ENCODE peak calls at places on chromosomes 13 and 19, in ten cellular contexts. One of them, this sample, is unnamed.

GRCh38 chr19:15432629-15433518 is 14.1 kb upstream of the AKAP8L start:
- DNase-seq in activated T-cell treated with anti-CD3 and anti-CD28 coated beads for 1 hour: peak
- DNase-seq in T-helper 1 cell: peak
- DNase-seq in RKO: peak
- DNase-seq in NCI-H1436: peak
- DNase-seq in Calu3: peak
- DNase-seq in fibroblast of the conjunctiva: peak
- DNase-seq in amniotic stem cell: peak
- DNase-seq in kidney glomerular epithelial cell: peak
- DNase-seq in stimulated activated CD8-positive, alpha-beta memory T cell treated with anti-CD3 and anti-CD28 coated beads, Interleukin-15, amount 100 ng/mL, for 1 hour: peak
- DNase-seq in this sample: peak

GRCh38 chr19:37537391-37537947 is 30.7 kb downstream of the ZNF793 start:
- DNase-seq in fibroblast of the conjunctiva: no peak
- DNase-seq in Calu3: no peak
- DNase-seq in activated T-cell treated with anti-CD3 and anti-CD28 coated beads for 1 hour: no peak
- DNase-seq in T-helper 1 cell: no peak
- DNase-seq in stimulated activated CD8-positive, alpha-beta memory T cell treated with anti-CD3 and anti-CD28 coated beads, Interleukin-15, amount 100 ng/mL, for 1 hour: no peak
- DNase-seq in NCI-H1436: no peak
- DNase-seq in RKO: no peak
- DNase-seq in kidney glomerular epithelial cell: no peak
- DNase-seq in amniotic stem cell: no peak
- DNase-seq in this sample: no peak

GRCh38 chr19:1929051-1929742 is 11.8 kb upstream of the CSNK1G2 start:
- DNase-seq in RKO: peak
- DNase-seq in amniotic stem cell: peak
- DNase-seq in kidney glomerular epithelial cell: peak
- DNase-seq in NCI-H1436: peak
- DNase-seq in stimulated activated CD8-positive, alpha-beta memory T cell treated with anti-CD3 and anti-CD28 coated beads, Interleukin-15, amount 100 ng/mL, for 1 hour: peak
- DNase-seq in T-helper 1 cell: peak
- DNase-seq in fibroblast of the conjunctiva: peak
- DNase-seq in activated T-cell treated with anti-CD3 and anti-CD28 coated beads for 1 hour: peak
- DNase-seq in Calu3: peak
- DNase-seq in this sample: peak

GRCh38 chr19:18735324-18735723 is 51.8 kb downstream of the CRTC1 start:
- DNase-seq in stimulated activated CD8-positive, alpha-beta memory T cell treated with anti-CD3 and anti-CD28 coated beads, Interleukin-15, amount 100 ng/mL, for 1 hour: no peak
- DNase-seq in activated T-cell treated with anti-CD3 and anti-CD28 coated beads for 1 hour: no peak
- DNase-seq in T-helper 1 cell: no peak
- DNase-seq in RKO: no peak
- DNase-seq in NCI-H1436: no peak
- DNase-seq in fibroblast of the conjunctiva: no peak
- DNase-seq in Calu3: no peak
- DNase-seq in amniotic stem cell: no peak
- DNase-seq in kidney glomerular epithelial cell: no peak
- DNase-seq in this sample: no peak

GRCh38 chr19:17830567-17831418 is 9.5 kb upstream of the INSL3 start:
- DNase-seq in RKO: peak
- DNase-seq in Calu3: no peak
- DNase-seq in stimulated activated CD8-positive, alpha-beta memory T cell treated with anti-CD3 and anti-CD28 coated beads, Interleukin-15, amount 100 ng/mL, for 1 hour: no peak
- DNase-seq in activated T-cell treated with anti-CD3 and anti-CD28 coated beads for 1 hour: peak
- DNase-seq in fibroblast of the conjunctiva: peak
- DNase-seq in NCI-H1436: peak
- DNase-seq in amniotic stem cell: no peak
- DNase-seq in T-helper 1 cell: peak
- DNase-seq in kidney glomerular epithelial cell: peak
- DNase-seq in this sample: no peak

GRCh38 chr13:113029487-113030258 is 60.7 kb downstream of the MCF2L start:
- DNase-seq in Calu3: peak
- DNase-seq in fibroblast of the conjunctiva: no peak
- DNase-seq in activated T-cell treated with anti-CD3 and anti-CD28 coated beads for 1 hour: peak
- DNase-seq in stimulated activated CD8-positive, alpha-beta memory T cell treated with anti-CD3 and anti-CD28 coated beads, Interleukin-15, amount 100 ng/mL, for 1 hour: peak
- DNase-seq in T-helper 1 cell: peak
- DNase-seq in NCI-H1436: peak
- DNase-seq in RKO: peak
- DNase-seq in kidney glomerular epithelial cell: no peak
- DNase-seq in amniotic stem cell: no peak
- DNase-seq in this sample: peak

GRCh38 chr19:1773173-1773572 is 19.9 kb downstream of the ONECUT3 start:
- DNase-seq in stimulated activated CD8-positive, alpha-beta memory T cell treated with anti-CD3 and anti-CD28 coated beads, Interleukin-15, amount 100 ng/mL, for 1 hour: no peak
- DNase-seq in activated T-cell treated with anti-CD3 and anti-CD28 coated beads for 1 hour: no peak
- DNase-seq in RKO: peak
- DNase-seq in Calu3: peak
- DNase-seq in T-helper 1 cell: no peak
- DNase-seq in amniotic stem cell: no peak
- DNase-seq in NCI-H1436: no peak
- DNase-seq in fibroblast of the conjunctiva: no peak
- DNase-seq in kidney glomerular epithelial cell: peak
- DNase-seq in this sample: no peak

GRCh38 chr19:57708641-57709354 is at the start of gene ZNF154:
- DNase-seq in amniotic stem cell: no peak
- DNase-seq in activated T-cell treated with anti-CD3 and anti-CD28 coated beads for 1 hour: peak
- DNase-seq in T-helper 1 cell: peak
- DNase-seq in stimulated activated CD8-positive, alpha-beta memory T cell treated with anti-CD3 and anti-CD28 coated beads, Interleukin-15, amount 100 ng/mL, for 1 hour: no peak
- DNase-seq in Calu3: no peak
- DNase-seq in NCI-H1436: no peak
- DNase-seq in kidney glomerular epithelial cell: no peak
- DNase-seq in fibroblast of the conjunctiva: peak
- DNase-seq in RKO: no peak
- DNase-seq in this sample: peak